ENCODE peak calls at places on chromosomes 11 and 22, in four cellular contexts. F, W, C and A are unnamed samples.
A peak's percentile ranks its signal among the peaks of the same experiment; 100 is the strongest.

GRCh38 chr11:8338138-8338537 is 74.5 kb upstream of the LMO1 start:
- DNase-seq in C (peak; percentile 81), W (peak; percentile 92), F (no peak), A (peak; percentile 41)

GRCh38 chr11:47765086-47765485 is 2.1 kb downstream of the FNBP4 start:
- DNase-seq in F (no peak), W (no peak), C (no peak), A (no peak)

GRCh38 chr11:58592760-58593472 is 14.1 kb downstream of the ZFP91 start:
- DNase-seq in F (no peak), W (no peak), C (no peak), A (no peak)

GRCh38 chr11:133945087-133945974 is 11.4 kb downstream of the IGSF9B start:
- DNase-seq in F (no peak), C (no peak), W (no peak), A (no peak)

GRCh38 chr11:10688401-10688800 is 5.2 kb downstream of the IRAG1 start:
- DNase-seq in C (no peak), W (no peak), F (no peak), A (no peak)

GRCh38 chr11:66967670-66968425 is 7.3 kb upstream of the C11orf86 start:
- DNase-seq in C (no peak), W (no peak), F (no peak), A (peak; percentile 60)

GRCh38 chr11:6196396-6196795 is 2.6 kb upstream of the OR52W1 start:
- DNase-seq in F (no peak), C (no peak), W (no peak), A (no peak)

GRCh38 chr11:117861151-117862018 is 15.1 kb downstream of the FXYD6 start:
- DNase-seq in C (peak; percentile 96), F (peak; percentile 66), W (peak; percentile 72), A (no peak)

GRCh38 chr11:2466869-2467694 is 22.3 kb downstream of the KCNQ1 start:
- DNase-seq in C (no peak), W (no peak), F (no peak), A (no peak)

GRCh38 chr11:68666854-68667253 is 17.5 kb upstream of the GAL start:
- DNase-seq in F (no peak), C (no peak), W (no peak), A (no peak)

GRCh38 chr11:973237-973636 is 47.6 kb downstream of the AP2A2 start:
- DNase-seq in F (no peak), C (no peak), W (no peak), A (no peak)

GRCh38 chr11:119759324-119759723 is 30.3 kb upstream of the NECTIN1 start:
- DNase-seq in C (no peak), W (no peak), F (no peak), A (peak; percentile 38)

GRCh38 chr11:92642146-92642919 is 327.1 kb upstream of the MTNR1B start:
- DNase-seq in W (no peak), F (no peak), C (no peak), A (no peak)

GRCh38 chr11:8265681-8266241 is 2.1 kb upstream of the LMO1 start:
- DNase-seq in W (no peak), F (no peak), C (peak; percentile 47), A (no peak)

GRCh38 chr11:128757235-128757711 is 63.4 kb downstream of the FLI1 start:
- DNase-seq in F (no peak), W (no peak), C (peak; percentile 58), A (peak; percentile 56)

GRCh38 chr11:68923614-68924013 is 19.9 kb downstream of the IGHMBP2 start:
- DNase-seq in F (no peak), C (no peak), W (no peak), A (no peak)

GRCh38 chr11:109911488-109911887 is 181.7 kb upstream of the ZC3H12C start:
- DNase-seq in F (no peak), W (no peak), C (no peak), A (no peak)

GRCh38 chr11:66617148-66617814 is 851 bp downstream of the RBM14 start:
- DNase-seq in F (no peak), C (no peak), W (no peak), A (no peak)

GRCh38 chr11:47980093-47980906 is at the start of gene PTPRJ:
- DNase-seq in F (peak; percentile 74), C (peak; percentile 75), W (peak; percentile 74), A (peak; percentile 60)

GRCh38 chr11:19433367-19433766 is 192.6 kb upstream of the E2F8 start:
- DNase-seq in W (no peak), F (no peak), C (no peak), A (no peak)

GRCh38 chr22:49271831-49272230 is 555.8 kb downstream of the BRD1 start:
- DNase-seq in C (no peak), W (no peak), F (no peak), A (no peak)

GRCh38 chr11:45665933-45666647 is 668 bp upstream of the CHST1 start:
- DNase-seq in W (peak; percentile 65), C (no peak), F (no peak), A (peak; percentile 35)

GRCh38 chr11:3157381-3158130 is 7.6 kb downstream of the OSBPL5 start:
- DNase-seq in W (no peak), C (no peak), F (no peak), A (no peak)

GRCh38 chr11:104163100-104164027 is 583 bp downstream of the PDGFD start:
- DNase-seq in W (peak; percentile 61), F (peak; percentile 11), C (peak; percentile 66), A (peak; percentile 23)

GRCh38 chr11:60951611-60951908 is 416 bp downstream of the SLC15A3 start:
- DNase-seq in C (peak; percentile 53), W (no peak), F (no peak), A (no peak)

GRCh38 chr11:45847908-45848316 is 637 bp downstream of the CRY2 start:
- DNase-seq in F (peak; percentile 32), W (no peak), C (peak; percentile 59), A (peak; percentile 79)

GRCh38 chr22:31080848-31081649 is at the start of gene SMTN:
- DNase-seq in C (peak; percentile 94), F (peak; percentile 93), W (peak; percentile 99), A (peak; percentile 92)

GRCh38 chr11:116162541-116163230 is 610.1 kb downstream of the BUD13 start:
- DNase-seq in C (peak; percentile 56), W (peak; percentile 53), F (peak; percentile 73), A (no peak)

GRCh38 chr11:19744130-19744529 is 31.5 kb downstream of the NAV2 start:
- DNase-seq in F (no peak), C (no peak), W (no peak), A (no peak)

GRCh38 chr11:18137186-18137800 is 4.9 kb downstream of the MRGPRX3 start:
- DNase-seq in C (no peak), W (no peak), F (no peak), A (no peak)

GRCh38 chr11:2549491-2549875 is 104.7 kb downstream of the KCNQ1 start:
- DNase-seq in C (no peak), W (no peak), F (no peak), A (no peak)

GRCh38 chr11:65502852-65503603 is 4.2 kb downstream of the MALAT1 start:
- DNase-seq in F (no peak), C (no peak), W (no peak), A (peak; percentile 74)

DNA sequence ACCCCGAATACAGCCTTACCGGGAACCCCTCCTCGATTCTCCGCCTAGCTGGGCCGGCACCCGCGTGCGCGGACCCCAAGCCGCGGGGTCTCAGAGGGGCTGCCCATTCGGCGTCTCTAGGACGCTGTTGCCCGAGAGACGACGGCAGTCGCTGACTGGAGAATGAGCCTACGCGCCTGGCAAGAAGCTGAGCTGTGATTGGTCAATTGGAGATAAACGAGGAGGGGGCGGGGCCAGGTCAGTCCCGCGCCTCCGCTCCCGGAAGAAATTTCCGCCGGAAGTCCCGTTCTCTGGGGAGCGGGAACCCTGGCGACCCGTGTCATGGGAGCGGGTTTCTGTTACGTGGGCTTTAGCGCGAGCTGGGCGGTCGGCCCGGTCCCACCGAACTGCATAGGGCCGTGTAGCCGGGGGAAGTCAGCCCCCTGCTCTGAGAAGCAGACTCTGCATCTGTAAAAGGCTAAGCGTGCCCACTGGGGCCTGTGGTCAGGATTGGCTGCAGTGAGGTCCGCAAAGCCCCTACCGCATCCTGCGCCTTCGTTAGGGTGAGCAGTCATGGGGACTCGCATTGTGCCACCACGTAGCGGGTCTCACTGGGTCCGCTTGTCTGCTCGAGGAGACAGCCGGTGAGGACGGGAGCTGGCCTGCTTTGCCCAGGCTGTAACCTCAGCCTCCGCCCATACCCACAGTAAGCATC is at the start of gene EFCAB6:
- DNase-seq in C (peak; percentile 94), W (peak; percentile 93), F (peak; percentile 94), A (peak; percentile 94)
- H2BK5ac ChIP-seq in C (no peak within 1 kb of the TSS), W (peak within 1 kb of the TSS; percentile 94), F (no peak within 1 kb of the TSS), A (no peak within 1 kb of the TSS)

GRCh38 chr11:64248578-64248977 is 1.8 kb upstream of the PPP1R14B start:
- DNase-seq in W (peak; percentile 70), C (peak; percentile 87), F (no peak), A (no peak)
- H2BK12ac ChIP-seq in W (no peak overlapping the region), C (no peak overlapping the region), F (no peak overlapping the region), A (peak overlapping the region; percentile 59)

GRCh38 chr11:95924414-95924760 is 480 bp upstream of the MTMR2 start:
- DNase-seq in C (no peak), W (no peak), F (no peak), A (peak; percentile 45)
- H2BK15ac ChIP-seq in C (no peak overlapping the region), W (no peak overlapping the region), F (no peak overlapping the region), A (no peak overlapping the region)

GRCh38 chr11:23865341-23865975 is 631.4 kb upstream of the LUZP2 start:
- DNase-seq in W (no peak), C (no peak), F (no peak), A (no peak)
- H2BK5ac ChIP-seq in W (no peak overlapping the region), C (no peak overlapping the region), F (no peak overlapping the region), A (no peak overlapping the region)

DNA sequence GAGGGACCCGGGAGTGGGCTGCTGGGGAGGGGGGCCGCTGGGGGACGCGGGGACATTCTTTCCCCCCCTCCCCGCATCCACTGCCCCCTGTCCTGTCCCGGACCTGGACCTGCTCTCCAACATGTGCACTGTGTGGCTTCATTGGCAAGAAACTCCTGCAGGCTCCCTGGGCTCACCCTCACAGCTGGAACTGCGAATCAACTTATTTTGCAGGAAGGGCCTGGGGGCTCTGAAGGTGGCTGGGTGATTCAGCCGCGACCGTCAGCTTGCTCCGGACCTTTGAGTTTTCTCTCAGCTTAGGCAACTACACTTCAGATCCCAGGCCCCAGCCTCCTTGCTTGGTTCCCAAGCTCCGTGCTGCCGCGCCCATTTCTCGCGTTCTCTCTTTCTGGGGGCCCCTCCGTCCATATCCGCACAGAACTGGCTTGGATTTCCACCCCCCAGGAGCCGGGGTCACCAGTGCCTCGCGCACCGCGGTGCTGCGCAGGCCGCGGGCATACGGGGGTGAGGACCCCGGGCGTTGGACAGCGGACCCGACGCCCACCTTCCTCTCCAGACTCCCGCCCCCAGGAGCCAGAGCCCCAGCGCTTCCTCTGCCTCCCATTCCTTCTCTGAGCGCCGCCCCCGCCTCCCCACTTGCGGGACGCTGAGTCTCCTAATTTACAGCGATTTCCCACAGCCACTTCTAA is 475 bp upstream of the AHNAK start:
- DNase-seq in W (peak; percentile 67), F (no peak), C (no peak), A (peak; percentile 79)
- H2BK12ac ChIP-seq in W (no peak overlapping the region), F (peak overlapping the region; percentile 16), C (no peak overlapping the region), A (peak overlapping the region; percentile 87)